ENCODE peak calls at places on chromosome 3, in eight cellular contexts. R is lower leg skin, S is stomach, O is body of pancreas, M is upper lobe of left lung, V is IMR-90, B is Peyer's patch, P is gastrocnemius medialis. G is an unnamed sample.

GRCh38 chr3:65664927-65665326 is 373.8 kb downstream of the MAGI1 start:
- DNase-seq in R (no peak), S (no peak), O (no peak), M (no peak), V (no peak), B (no peak), P (no peak), G (no peak)

GRCh38 chr3:100089802-100090668 is 24.3 kb downstream of the FILIP1L start:
- DNase-seq in R (no peak), S (no peak), O (no peak), M (peak), V (peak), B (no peak), P (peak), G (no peak)

GRCh38 chr3:188633206-188633605 is 479.2 kb downstream of the LPP start:
- DNase-seq in R (no peak), S (no peak), O (no peak), M (no peak), V (no peak), B (no peak), P (no peak), G (no peak)

GRCh38 chr3:111954228-111954990 is 24.4 kb upstream of the ABHD10 start:
- DNase-seq in R (no peak), S (no peak), O (no peak), M (no peak), V (peak), B (no peak), P (no peak), G (no peak)

GRCh38 chr3:180594631-180595348 is 7.2 kb upstream of the TTC14 start:
- DNase-seq in R (no peak), S (no peak), O (no peak), M (no peak), V (peak), B (no peak), P (no peak), G (no peak)

GRCh38 chr3:124793054-124793740 is 62.9 kb downstream of the UMPS start:
- DNase-seq in R (no peak), S (no peak), O (no peak), M (no peak), V (no peak), B (no peak), P (no peak), G (no peak)

GRCh38 chr3:133988631-133989161 is 41.0 kb downstream of the SLCO2A1 start:
- DNase-seq in R (peak), S (no peak), O (no peak), M (no peak), V (no peak), B (no peak), P (no peak), G (no peak)

GRCh38 chr3:196774191-196774820 is 34.6 kb downstream of the PAK2 start:
- DNase-seq in R (no peak), S (no peak), O (no peak), M (no peak), V (no peak), B (no peak), P (no peak), G (no peak)

GRCh38 chr3:4359805-4360502 is 56.8 kb downstream of the SETMAR start:
- DNase-seq in R (no peak), S (no peak), O (no peak), M (no peak), V (no peak), B (no peak), P (no peak), G (no peak)

GRCh38 chr3:101270158-101270557 is 50.2 kb downstream of the IMPG2 start:
- DNase-seq in R (no peak), S (no peak), O (no peak), M (peak), V (no peak), B (no peak), P (no peak), G (no peak)

GRCh38 chr3:106457278-106458210 is 588.7 kb upstream of the CBLB start:
- DNase-seq in R (peak), S (no peak), O (no peak), M (peak), V (peak), B (no peak), P (peak), G (no peak)

GRCh38 chr3:8416965-8417364 is 84.7 kb upstream of the LMCD1 start:
- DNase-seq in R (no peak), S (peak), O (peak), M (peak), V (peak), B (no peak), P (no peak), G (no peak)

GRCh38 chr3:138625707-138626365 is 17.3 kb downstream of the FAIM start:
- DNase-seq in R (no peak), S (no peak), O (no peak), M (no peak), V (peak), B (no peak), P (no peak), G (no peak)

GRCh38 chr3:27252646-27253045 is 116.5 kb downstream of the NEK10 start:
- DNase-seq in R (no peak), S (no peak), O (no peak), M (no peak), V (no peak), B (no peak), P (no peak), G (no peak)

GRCh38 chr3:67719333-67719732 is 64.9 kb upstream of the SUCLG2 start:
- DNase-seq in R (no peak), S (no peak), O (no peak), M (no peak), V (peak), B (no peak), P (no peak), G (no peak)

GRCh38 chr3:2579206-2579605 is 480.5 kb downstream of the CNTN4 start:
- DNase-seq in R (no peak), S (no peak), O (no peak), M (no peak), V (no peak), B (no peak), P (no peak), G (no peak)

GRCh38 chr3:84440306-84440705 is 518.5 kb upstream of the CADM2 start:
- DNase-seq in R (no peak), S (no peak), O (no peak), M (no peak), V (no peak), B (no peak), P (no peak), G (no peak)

GRCh38 chr3:192130534-192131132 is 596.7 kb downstream of the FGF12 start:
- DNase-seq in R (no peak), S (peak), O (peak), M (peak), V (peak), B (no peak), P (no peak), G (peak)

GRCh38 chr3:173538410-173538809 is 140.9 kb downstream of the NLGN1 start:
- DNase-seq in R (no peak), S (no peak), O (no peak), M (no peak), V (no peak), B (no peak), P (no peak), G (no peak)

GRCh38 chr3:36494461-36495109 is 114.3 kb downstream of the STAC start:
- DNase-seq in R (peak), S (no peak), O (no peak), M (peak), V (peak), B (no peak), P (peak), G (no peak)

GRCh38 chr3:195123196-195123805 is 147.7 kb downstream of the XXYLT1 start:
- DNase-seq in R (no peak), S (no peak), O (no peak), M (no peak), V (peak), B (no peak), P (no peak), G (no peak)

GRCh38 chr3:178155521-178155920 is 380.7 kb upstream of the KCNMB2 start:
- DNase-seq in R (no peak), S (no peak), O (no peak), M (no peak), V (no peak), B (no peak), P (no peak), G (no peak)

GRCh38 chr3:57803647-57804081 is 47.6 kb downstream of the SLMAP start:
- DNase-seq in R (no peak), S (no peak), O (peak), M (peak), V (peak), B (no peak), P (no peak), G (no peak)

GRCh38 chr3:58623961-58624360 is 42.6 kb downstream of the FAM3D start:
- DNase-seq in R (no peak), S (no peak), O (no peak), M (no peak), V (peak), B (no peak), P (no peak), G (no peak)

GRCh38 chr3:185925353-185925752 is 12.5 kb downstream of the TRA2B start:
- DNase-seq in R (no peak), S (no peak), O (no peak), M (no peak), V (no peak), B (no peak), P (no peak), G (no peak)

GRCh38 chr3:130906374-130906995 is 12.6 kb downstream of the ATP2C1 start:
- DNase-seq in R (no peak), S (no peak), O (no peak), M (no peak), V (peak), B (no peak), P (no peak), G (no peak)

GRCh38 chr3:113111308-113111707 is 100.0 kb upstream of the BOC start:
- DNase-seq in R (no peak), S (no peak), O (no peak), M (no peak), V (peak), B (no peak), P (no peak), G (no peak)

GRCh38 chr3:32837789-32838188 is 20.0 kb downstream of the TRIM71 start:
- DNase-seq in R (peak), S (no peak), O (no peak), M (no peak), V (no peak), B (no peak), P (no peak), G (no peak)
- TF ChIP-seq POLR2A in R (no peak), S (no peak), O (no peak), M (no peak), V (no peak), B (no peak), P (no peak), G (no peak)

GRCh38 chr3:140816372-140816771 is 125.3 kb upstream of the SLC25A36 start:
- DNase-seq in R (no peak), S (no peak), O (no peak), M (no peak), V (no peak), B (no peak), P (no peak), G (no peak)
- H3K4me3 ChIP-seq in R (no peak), S (no peak), O (no peak), M (no peak), V (no peak), B (no peak), P (no peak), G (no peak)

GRCh38 chr3:13345284-13345683 is 74.8 kb downstream of the NUP210 start:
- DNase-seq in R (no peak), S (no peak), O (no peak), M (no peak), V (no peak), B (no peak), P (no peak), G (no peak)

GRCh38 chr3:13343601-13344000 is 76.5 kb downstream of the NUP210 start:
- DNase-seq in R (no peak), S (no peak), O (no peak), M (no peak), V (no peak), B (no peak), P (no peak), G (no peak)

GRCh38 chr3:13346481-13347389 is 73.4 kb downstream of the NUP210 start:
- DNase-seq in R (no peak), S (peak), O (no peak), M (peak), V (no peak), B (no peak), P (peak), G (no peak)

GRCh38 chr3:13345772-13346171 is 74.3 kb downstream of the NUP210 start:
- DNase-seq in R (no peak), S (no peak), O (no peak), M (no peak), V (no peak), B (no peak), P (no peak), G (no peak)

DNA sequence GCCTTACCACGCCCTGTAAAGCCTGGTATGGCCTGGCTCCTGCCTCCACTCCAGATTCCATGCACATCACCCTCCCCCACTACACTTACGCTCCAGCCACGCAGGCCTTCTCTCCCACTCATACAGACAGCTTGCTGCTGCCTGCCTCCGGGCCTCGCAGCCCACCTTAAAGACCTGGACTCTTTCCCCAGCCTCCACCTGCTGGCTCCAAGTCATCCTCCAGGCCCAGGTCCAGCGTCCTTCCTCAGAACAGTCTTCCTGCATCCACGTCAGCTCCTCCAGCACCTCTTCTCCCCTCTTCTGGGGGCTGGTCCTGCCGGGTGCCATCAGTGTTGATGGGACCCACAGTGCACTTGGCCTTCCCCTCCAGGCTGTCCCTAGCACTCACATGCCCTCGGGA is 75.5 kb downstream of the NUP210 start:
- DNase-seq in R (no peak), S (no peak), O (no peak), M (no peak), V (no peak), B (no peak), P (no peak), G (no peak)
- TF ChIP-seq CTCF in R (no peak), S (no peak), O (no peak), M (no peak), V (no peak), B (no peak), P (no peak), G (no peak)

DNA sequence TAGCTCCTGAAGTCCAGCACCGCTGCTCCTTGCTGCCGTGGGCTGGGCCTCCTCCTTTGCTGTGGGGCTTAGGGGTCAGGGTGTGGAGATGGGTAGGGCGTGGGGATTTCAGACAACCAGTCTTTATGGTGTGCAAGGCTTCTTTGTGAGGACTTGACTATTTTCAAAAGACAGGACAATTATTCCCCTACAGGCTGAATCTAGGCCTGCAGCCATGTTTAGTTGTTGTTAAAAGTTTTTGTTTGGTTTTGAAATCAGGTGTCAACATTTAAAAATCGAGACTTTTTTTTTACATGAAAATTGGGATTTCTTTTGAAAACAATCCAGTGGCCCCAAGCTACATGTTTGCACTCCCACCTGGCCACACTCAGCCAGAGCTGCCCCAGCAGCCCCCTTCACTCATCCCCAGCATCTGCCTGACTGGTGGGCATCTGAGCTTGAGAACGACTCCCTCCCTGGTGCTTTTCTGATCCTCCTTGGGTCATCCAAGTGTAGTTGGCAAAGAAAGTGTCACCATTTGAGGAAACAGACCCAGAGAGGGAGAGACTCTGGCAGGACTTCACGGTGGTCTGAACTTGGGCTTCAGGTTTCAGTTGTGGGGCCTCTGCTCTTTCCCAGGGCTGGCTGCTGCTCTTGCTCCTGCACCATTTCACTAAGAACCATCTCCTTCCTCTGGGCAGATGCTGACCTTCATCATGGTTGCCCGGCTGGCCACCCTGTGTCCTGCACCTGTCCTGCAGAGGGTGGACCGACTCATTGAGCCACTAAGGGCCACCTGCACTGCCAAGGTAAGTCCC is 10.4 kb downstream of the RPL32 start:
- DNase-seq in R (no peak), S (no peak), O (no peak), M (no peak), V (no peak), B (no peak), P (no peak), G (no peak)
- TF ChIP-seq POLR2A in R (no peak), S (no peak), O (no peak), M (no peak), V (no peak), B (no peak), P (no peak), G (no peak)

DNA sequence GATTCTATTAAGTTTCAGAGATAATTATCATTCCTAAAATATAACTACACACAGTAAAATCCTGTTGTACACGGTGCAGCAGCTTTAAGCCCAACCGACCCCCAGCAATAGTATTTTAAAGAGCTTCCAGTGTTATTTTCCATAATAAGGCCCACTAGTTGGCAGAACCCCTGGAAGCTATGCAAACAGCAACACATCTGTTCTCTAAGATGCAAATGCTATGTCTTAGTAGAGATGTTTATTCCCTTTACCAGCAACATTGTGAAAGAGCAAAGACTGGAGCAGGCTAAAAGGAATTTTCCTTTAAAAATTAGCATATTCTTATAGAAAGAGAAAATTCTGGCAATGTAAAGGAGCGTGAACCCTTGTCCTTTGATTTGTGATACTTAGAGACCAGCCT is 819.7 kb upstream of the ALCAM start:
- DNase-seq in R (no peak), S (no peak), O (no peak), M (no peak), V (no peak), B (no peak), P (no peak), G (no peak)
- H3K4me3 ChIP-seq in R (no peak), S (no peak), O (no peak), M (no peak), V (no peak), B (no peak), P (no peak), G (no peak)

GRCh38 chr3:69791919-69792399 is 52.7 kb downstream of the MITF start:
- DNase-seq in R (no peak), S (no peak), O (no peak), M (no peak), V (peak), B (no peak), P (no peak), G (no peak)
- TF ChIP-seq CTCF in R (no peak), S (peak), O (peak), M (no peak), V (peak), B (no peak), P (no peak), G (peak)

DNA sequence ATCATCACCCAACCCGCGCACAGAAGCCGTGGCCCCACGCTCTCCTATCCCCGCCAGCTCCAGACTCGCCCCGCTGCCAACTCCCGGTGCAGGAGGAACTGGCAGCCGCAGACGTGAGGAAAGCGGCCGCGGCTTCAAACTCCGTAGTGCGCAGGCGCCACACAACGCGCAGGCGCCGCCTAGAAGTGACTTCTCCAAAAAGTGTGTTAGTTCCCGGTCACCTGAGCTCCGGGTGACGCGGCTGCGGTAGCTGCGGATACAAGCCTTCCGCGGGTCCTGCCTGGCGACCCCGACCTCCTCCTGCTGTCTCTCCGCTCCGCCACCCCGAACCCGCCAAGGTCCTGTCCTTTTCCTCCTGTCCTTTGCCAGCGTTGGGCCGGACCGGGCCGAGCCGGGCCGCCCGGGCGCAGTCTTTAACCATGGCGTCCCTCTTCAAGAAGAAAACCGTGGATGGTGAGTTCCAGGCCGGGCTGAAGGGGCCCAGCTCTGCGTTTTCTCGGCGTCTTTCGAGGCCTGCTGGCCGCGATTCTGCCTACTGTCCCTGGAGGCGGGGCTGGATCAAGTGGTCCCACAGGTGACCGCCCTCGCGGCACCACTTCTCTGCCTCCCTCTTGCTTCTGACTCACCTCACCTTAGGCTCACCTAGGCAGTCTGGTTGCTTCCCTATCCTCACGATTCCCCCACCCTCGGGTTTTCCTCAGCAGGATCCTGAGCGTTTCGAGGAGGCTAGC is at the start of gene CHMP2B:
- DNase-seq in R (peak), S (peak), O (peak), M (peak), V (peak), B (peak), P (peak), G (peak)
- TF ChIP-seq POLR2A in R (peak), S (peak), O (peak), M (peak), V (peak), B (peak), P (peak), G (peak)

DNA sequence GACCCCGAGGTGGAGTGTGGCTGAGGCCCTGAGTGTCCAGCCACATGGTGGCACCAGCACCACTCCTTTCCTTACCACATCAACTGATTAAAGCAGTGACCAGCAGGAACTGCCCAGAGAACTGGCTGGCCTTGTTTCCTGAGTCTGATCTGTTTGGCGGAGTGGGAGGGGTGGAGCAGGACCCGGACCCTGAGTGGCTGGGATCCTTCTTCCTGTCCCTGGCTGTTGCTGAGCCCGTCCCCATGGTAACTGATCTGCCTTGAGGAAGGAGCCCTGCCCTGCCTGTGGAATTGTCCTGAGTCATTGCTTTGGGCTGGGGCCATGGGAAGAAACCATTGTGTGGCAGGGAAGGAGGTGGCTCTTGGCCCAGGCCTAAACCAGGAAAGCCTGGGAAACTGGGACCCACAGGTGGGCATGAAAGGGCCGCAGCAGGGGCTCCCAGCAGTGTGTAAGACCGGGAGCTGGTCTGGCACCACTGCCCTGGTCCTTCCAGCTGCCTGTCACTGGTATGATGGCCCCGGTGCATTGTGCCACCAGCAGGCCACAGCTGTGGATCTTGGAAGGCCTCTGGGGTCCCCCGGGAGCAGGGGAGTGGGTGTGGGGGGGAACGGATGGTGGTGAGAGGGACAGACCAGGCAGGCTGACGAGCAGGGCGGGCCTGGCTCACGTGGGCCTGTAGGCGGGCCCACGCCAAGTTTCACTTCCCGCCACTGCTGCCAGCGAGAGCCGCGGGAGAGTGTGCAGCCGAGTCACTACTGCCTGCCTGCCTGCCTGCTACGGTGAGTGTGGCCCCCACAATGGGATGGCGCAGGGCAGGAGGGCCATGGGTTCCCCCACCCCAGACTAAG is 19.2 kb downstream of the ATRIP start:
- DNase-seq in R (peak), S (peak), O (peak), M (peak), V (peak), B (peak), P (peak), G (peak)
- H3K4me3 ChIP-seq in R (peak), S (peak), O (peak), M (peak), V (peak), B (peak), P (peak), G (peak)